ENCODE peak calls at places on chromosomes 3 and 15, in four cellular contexts. Q is kidney epithelial cell; T is stimulated activated CD4-positive, alpha-beta T cell treated with anti-CD3 and anti-CD28 coated beads, Interleukin-2, amount 100 ng/mL, for 24 hours; F is HS-5. U is an unnamed sample.
A peak's percentile ranks its signal among the peaks of the same experiment; 100 is the strongest.

GRCh38 chr3:25870452-25870851 is 80.6 kb downstream of the OXSM start:
- DNase-seq in Q (no peak), T (no peak), F (no peak), U (no peak)

GRCh38 chr3:195045481-195045880 is 225.5 kb downstream of the XXYLT1 start:
- DNase-seq in Q (no peak), T (no peak), F (no peak), U (no peak)

GRCh38 chr15:63494406-63494805 is 10.0 kb upstream of the USP3 start:
- DNase-seq in Q (no peak), T (no peak), F (no peak), U (no peak)

GRCh38 chr3:76028816-76029215 is 243.5 kb upstream of the ZNF717 start:
- DNase-seq in Q (no peak), T (no peak), F (no peak), U (no peak)

GRCh38 chr15:88438181-88438580 is 29.0 kb downstream of the MRPL46 start:
- DNase-seq in Q (no peak), T (no peak), F (no peak), U (no peak)

GRCh38 chr15:92079647-92080255 is 226.2 kb downstream of the SLCO3A1 start:
- DNase-seq in Q (no peak), T (no peak), F (no peak), U (no peak)

GRCh38 chr15:51837784-51838183 is 8.3 kb downstream of the TMOD3 start:
- DNase-seq in Q (no peak), T (no peak), F (no peak), U (no peak)

GRCh38 chr3:32238816-32239637 is 547 bp downstream of the CMTM8 start:
- DNase-seq in Q (no peak), T (peak; percentile 51), F (no peak), U (peak; percentile 39)

GRCh38 chr3:156037356-156037755 is 83.0 kb upstream of the KCNAB1 start:
- DNase-seq in Q (no peak), T (no peak), F (no peak), U (no peak)